ENCODE peak calls at places on chromosomes 11 and 22, in seven cellular contexts. W is HCT116; X is GM20000; S is kidney epithelial cell; K is small intestine; N is activated gamma-delta T cell treated with anti-CD3 and anti-CD28 coated beads, Interleukin-2, amount 50 U/mL, for 16 hours; J is Ammon's horn. A is an unnamed sample.

GRCh38 chr11:110148775-110149744 is 55.9 kb downstream of the ZC3H12C start:
- DNase-seq in W (peak; percentile 56), X (no peak), S (peak; percentile 26), K (no peak), N (no peak), J (no peak), A (peak; percentile 64)

GRCh38 chr11:46718155-46719019 is 626 bp upstream of the F2 start:
- DNase-seq in W (no peak), X (no peak), S (no peak), K (peak; percentile 56), N (no peak), J (no peak), A (no peak)

GRCh38 chr11:129249351-129249750 is 57.2 kb upstream of the ARHGAP32 start:
- DNase-seq in W (no peak), X (no peak), S (no peak), K (no peak), N (no peak), J (no peak), A (no peak)

GRCh38 chr11:80379620-80380278 is 938.9 kb upstream of the TENM4 start:
- DNase-seq in W (no peak), X (no peak), S (no peak), K (no peak), N (no peak), J (no peak), A (no peak)

GRCh38 chr11:96061730-96062524 is 138.0 kb upstream of the MTMR2 start:
- DNase-seq in W (no peak), X (no peak), S (no peak), K (no peak), N (peak; percentile 5), J (no peak), A (no peak)

GRCh38 chr11:71349627-71350026 is 97.2 kb upstream of the SHANK2 start:
- DNase-seq in W (no peak), X (no peak), S (no peak), K (no peak), N (no peak), J (no peak), A (no peak)

GRCh38 chr11:108269583-108269982 is 46.7 kb downstream of the ATM start:
- DNase-seq in W (no peak), X (no peak), S (no peak), K (no peak), N (no peak), J (no peak), A (no peak)

GRCh38 chr11:44901120-44901519 is 49.6 kb downstream of the TP53I11 start:
- DNase-seq in W (no peak), X (no peak), S (no peak), K (no peak), N (no peak), J (no peak), A (no peak)

GRCh38 chr22:49247194-49247924 is 580.3 kb downstream of the BRD1 start:
- DNase-seq in W (no peak), X (no peak), S (no peak), K (no peak), N (no peak), J (no peak), A (no peak)

A was measured in dermis microvascular lymphatic vessel endothelial cell.